ENCODE peak calls at places on chromosomes 2 and 18, in six cellular contexts. X is activated CD8-positive, alpha-beta memory T cell treated with anti-CD3 and anti-CD28 coated beads for 24 hours; O is GM12865; S is sigmoid colon; I is AG20443; G is aorta. B is an unnamed sample.

GRCh38 chr2:38731090-38731489 is 20.1 kb downstream of the SRSF7 start:
- DNase-seq in G (peak), I (no peak), O (no peak), X (no peak), S (no peak), B (no peak)

GRCh38 chr2:101883860-101884259 is 107.9 kb upstream of the IL1R2 start:
- DNase-seq in I (peak), X (no peak), G (no peak), S (no peak), O (peak), B (no peak)

GRCh38 chr2:188675391-188676011 is 298.7 kb upstream of the COL3A1 start:
- DNase-seq in I (no peak), G (no peak), X (no peak), O (no peak), S (no peak), B (no peak)

GRCh38 chr2:60710707-60711106 is 45.4 kb upstream of the PAPOLG start:
- DNase-seq in O (no peak), G (no peak), X (no peak), S (peak), I (peak), B (no peak)

GRCh38 chr2:162524192-162524591 is 180.3 kb downstream of the GCA start:
- DNase-seq in G (no peak), I (no peak), O (no peak), S (no peak), X (no peak), B (no peak)

GRCh38 chr2:117470311-117471095 is 344.0 kb upstream of the DDX18 start:
- DNase-seq in S (no peak), I (no peak), X (no peak), O (peak), G (no peak), B (no peak)

GRCh38 chr2:176455865-176456291 is 186.6 kb downstream of the MTX2 start:
- DNase-seq in G (no peak), O (peak), S (peak), I (peak), X (no peak), B (no peak)

GRCh38 chr2:126482582-126483464 is 173.1 kb upstream of the GYPC start:
- DNase-seq in G (no peak), S (no peak), I (no peak), X (no peak), O (peak), B (no peak)

GRCh38 chr18:8949206-8949605 is 153.3 kb upstream of the NDUFV2 start:
- DNase-seq in S (peak), G (no peak), X (no peak), I (peak), O (no peak), B (no peak)

GRCh38 chr18:63346471-63347183 is 20.4 kb downstream of the KDSR start:
- DNase-seq in S (no peak), O (no peak), G (no peak), X (no peak), I (no peak), B (no peak)